ENCODE peak calls at places on chromosomes 5 and 9, in four cellular contexts. One of them, this sample, is unnamed.

GRCh38 chr5:109347252-109347888 is 62.4 kb downstream of the PJA2 start:
- DNase-seq in K562: no peak
- DNase-seq in HL-60: no peak
- DNase-seq in GM12878: no peak
- DNase-seq in this sample: no peak

GRCh38 chr9:113669523-113670115 is 206.1 kb downstream of the RGS3 start:
- DNase-seq in GM12878: no peak
- DNase-seq in HL-60: no peak
- DNase-seq in K562: no peak
- DNase-seq in this sample: no peak

GRCh38 chr9:792331-793260 is 48.9 kb upstream of the DMRT1 start:
- DNase-seq in HL-60: no peak
- DNase-seq in GM12878: no peak
- DNase-seq in K562: no peak
- DNase-seq in this sample: no peak

GRCh38 chr5:150410524-150411244 is 2.0 kb downstream of the CD74 start:
- DNase-seq in GM12878: peak
- DNase-seq in K562: no peak
- DNase-seq in HL-60: peak
- DNase-seq in this sample: no peak

GRCh38 chr5:80275347-80275746 is 19.5 kb upstream of the SERINC5 start:
- DNase-seq in K562: peak
- DNase-seq in GM12878: no peak
- DNase-seq in HL-60: no peak
- DNase-seq in this sample: no peak

GRCh38 chr5:132979367-132979935 is 16.0 kb upstream of the AFF4 start:
- DNase-seq in K562: no peak
- DNase-seq in GM12878: no peak
- DNase-seq in HL-60: peak
- DNase-seq in this sample: no peak

GRCh38 chr9:77833686-77834429 is 185.7 kb upstream of the GNA14 start:
- DNase-seq in GM12878: no peak
- DNase-seq in K562: no peak
- DNase-seq in HL-60: no peak
- DNase-seq in this sample: no peak

GRCh38 chr5:150263801-150264621 is 25.6 kb downstream of the CAMK2A start:
- DNase-seq in HL-60: peak
- DNase-seq in GM12878: no peak
- DNase-seq in K562: no peak
- DNase-seq in this sample: no peak

GRCh38 chr5:144710620-144711019 is 539.9 kb downstream of the KCTD16 start:
- DNase-seq in GM12878: no peak
- DNase-seq in HL-60: no peak
- DNase-seq in K562: no peak
- DNase-seq in this sample: no peak

GRCh38 chr5:109688647-109688998 is 1.1 kb upstream of the MAN2A1 start:
- DNase-seq in K562: no peak
- DNase-seq in GM12878: peak
- DNase-seq in HL-60: no peak
- DNase-seq in this sample: no peak

GRCh38 chr5:78881884-78882283 is 103.2 kb downstream of the ARSB start:
- DNase-seq in HL-60: no peak
- DNase-seq in K562: no peak
- DNase-seq in GM12878: no peak
- DNase-seq in this sample: no peak

GRCh38 chr5:145660897-145661650 is 174.1 kb downstream of the PRELID2 start:
- DNase-seq in GM12878: no peak
- DNase-seq in K562: no peak
- DNase-seq in HL-60: no peak
- DNase-seq in this sample: no peak

GRCh38 chr5:115262066-115262404 is 642 bp downstream of the PGGT1B start:
- DNase-seq in HL-60: no peak
- DNase-seq in K562: peak
- DNase-seq in GM12878: peak
- DNase-seq in this sample: peak

GRCh38 chr5:40276426-40277102 is 403.2 kb upstream of the PTGER4 start:
- DNase-seq in GM12878: no peak
- DNase-seq in HL-60: no peak
- DNase-seq in K562: no peak
- DNase-seq in this sample: no peak

GRCh38 chr5:89028579-89029272 is 145.7 kb upstream of the MEF2C start:
- DNase-seq in K562: no peak
- DNase-seq in GM12878: no peak
- DNase-seq in HL-60: no peak
- DNase-seq in this sample: no peak

GRCh38 chr5:37860206-37860605 is 20.4 kb upstream of the GDNF start:
- DNase-seq in K562: no peak
- DNase-seq in HL-60: no peak
- DNase-seq in GM12878: no peak
- DNase-seq in this sample: no peak

GRCh38 chr9:23638837-23639426 is 187.1 kb downstream of the ELAVL2 start:
- DNase-seq in GM12878: no peak
- DNase-seq in HL-60: no peak
- DNase-seq in K562: no peak
- DNase-seq in this sample: no peak

GRCh38 chr9:16611001-16611400 is 259.5 kb downstream of the BNC2 start:
- DNase-seq in HL-60: no peak
- DNase-seq in GM12878: no peak
- DNase-seq in K562: no peak
- DNase-seq in this sample: no peak

GRCh38 chr9:3698531-3698930 is 172.7 kb upstream of the RFX3 start:
- DNase-seq in HL-60: no peak
- DNase-seq in GM12878: no peak
- DNase-seq in K562: no peak
- DNase-seq in this sample: no peak

GRCh38 chr9:92947268-92948031 is at the start of gene FGD3:
- DNase-seq in K562: no peak
- DNase-seq in GM12878: no peak
- DNase-seq in HL-60: no peak
- DNase-seq in this sample: no peak

GRCh38 chr9:137305060-137305787 is 3.2 kb upstream of the NRARP start:
- DNase-seq in GM12878: no peak
- DNase-seq in K562: peak
- DNase-seq in HL-60: no peak
- DNase-seq in this sample: peak

GRCh38 chr9:68480807-68481206 is 59.9 kb downstream of the TMEM252 start:
- DNase-seq in K562: no peak
- DNase-seq in HL-60: no peak
- DNase-seq in GM12878: no peak
- DNase-seq in this sample: no peak

GRCh38 chr5:149054416-149054815 is 8.4 kb downstream of the SH3TC2 start:
- DNase-seq in HL-60: no peak
- DNase-seq in K562: no peak
- DNase-seq in GM12878: no peak
- DNase-seq in this sample: no peak

GRCh38 chr9:121278535-121279169 is 10.7 kb downstream of the GSN start:
- DNase-seq in HL-60: no peak
- DNase-seq in GM12878: peak
- DNase-seq in K562: peak
- DNase-seq in this sample: peak

GRCh38 chr5:12772276-12772675 is 868.0 kb upstream of the CTNND2 start:
- DNase-seq in HL-60: no peak
- DNase-seq in GM12878: no peak
- DNase-seq in K562: peak
- DNase-seq in this sample: no peak

GRCh38 chr9:76161103-76161502 is 233.1 kb downstream of the RFK start:
- DNase-seq in K562: no peak
- DNase-seq in HL-60: no peak
- DNase-seq in GM12878: no peak
- DNase-seq in this sample: no peak

GRCh38 chr5:5838493-5838892 is 416.0 kb downstream of the ICE1 start:
- DNase-seq in HL-60: no peak
- DNase-seq in K562: no peak
- DNase-seq in GM12878: no peak
- DNase-seq in this sample: no peak

GRCh38 chr9:38101423-38101822 is 32.4 kb upstream of the SHB start:
- DNase-seq in K562: no peak
- DNase-seq in GM12878: no peak
- DNase-seq in HL-60: no peak
- DNase-seq in this sample: no peak

DNA sequence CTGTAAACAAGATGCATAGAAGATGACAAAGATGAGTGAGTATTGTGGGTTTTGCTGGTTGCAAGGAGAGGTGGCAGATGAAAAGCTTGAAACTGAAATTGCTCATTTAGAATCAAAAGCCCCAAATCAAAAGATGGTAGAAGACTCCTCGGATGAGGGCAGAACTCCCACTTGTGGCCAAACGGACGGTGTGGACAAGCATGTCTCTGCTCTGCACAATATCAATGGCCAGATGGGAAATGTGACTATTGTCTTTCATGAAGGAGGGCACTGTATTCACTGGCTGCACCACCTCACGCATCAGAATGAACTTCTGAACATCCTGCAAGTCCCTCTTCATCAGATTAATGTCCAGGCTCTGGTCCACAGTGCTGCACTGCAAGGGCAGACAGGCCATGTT is 541.7 kb downstream of the MTRR start:
- DNase-seq in K562: no peak
- DNase-seq in HL-60: no peak
- DNase-seq in GM12878: no peak
- DNase-seq in this sample: no peak
- TF ChIP-seq SPI1 in K562: no peak
- TF ChIP-seq SPI1 in HL-60: no peak
- TF ChIP-seq SPI1 in GM12878: no peak
- TF ChIP-seq SPI1 in this sample: no peak

GRCh38 chr9:88992556-88992955 is 1.3 kb downstream of the S1PR3 start:
- DNase-seq in GM12878: no peak
- DNase-seq in HL-60: no peak
- DNase-seq in K562: no peak
- DNase-seq in this sample: no peak
- TF ChIP-seq SPI1 in GM12878: no peak
- TF ChIP-seq SPI1 in HL-60: no peak
- TF ChIP-seq SPI1 in K562: no peak
- TF ChIP-seq SPI1 in this sample: no peak

GRCh38 chr5:102931085-102931484 is 176.0 kb downstream of the PAM start:
- DNase-seq in K562: no peak
- DNase-seq in GM12878: no peak
- DNase-seq in HL-60: no peak
- DNase-seq in this sample: no peak
- TF ChIP-seq SPI1 in K562: no peak
- TF ChIP-seq SPI1 in GM12878: no peak
- TF ChIP-seq SPI1 in HL-60: no peak
- TF ChIP-seq SPI1 in this sample: no peak

GRCh38 chr5:92544567-92544966 is 1036.5 kb downstream of the NR2F1-AS1 start:
- DNase-seq in GM12878: no peak
- DNase-seq in K562: no peak
- DNase-seq in HL-60: no peak
- DNase-seq in this sample: no peak
- TF ChIP-seq SPI1 in GM12878: no peak
- TF ChIP-seq SPI1 in K562: no peak
- TF ChIP-seq SPI1 in HL-60: no peak
- TF ChIP-seq SPI1 in this sample: no peak

GRCh38 chr5:32123058-32123805 is 50.9 kb downstream of the GOLPH3 start:
- DNase-seq in GM12878: no peak
- DNase-seq in HL-60: no peak
- DNase-seq in K562: no peak
- DNase-seq in this sample: no peak
- TF ChIP-seq SPI1 in GM12878: no peak
- TF ChIP-seq SPI1 in HL-60: no peak
- TF ChIP-seq SPI1 in K562: no peak
- TF ChIP-seq SPI1 in this sample: peak

GRCh38 chr5:177309351-177310191 is 2.1 kb downstream of the MXD3 start:
- DNase-seq in HL-60: no peak
- DNase-seq in GM12878: no peak
- DNase-seq in K562: peak
- DNase-seq in this sample: no peak
- TF ChIP-seq SPI1 in HL-60: no peak
- TF ChIP-seq SPI1 in GM12878: no peak
- TF ChIP-seq SPI1 in K562: no peak
- TF ChIP-seq SPI1 in this sample: no peak